ENCODE peak calls at places on chromosomes 16 and 17, in six cellular contexts. One of them, this sample, is unnamed.

GRCh38 chr16:82832861-82833260 is 206.1 kb downstream of the CDH13 start:
- DNase-seq in AG04450: peak; percentile 29
- DNase-seq in naive thymus-derived CD4-positive, alpha-beta T cell: no peak
- DNase-seq in stimulated activated CD4-positive, alpha-beta T cell treated with anti-CD3 and anti-CD28 coated beads, Interleukin-2, amount 100 ng/mL, for 48 hours: no peak
- DNase-seq in heart left ventricle: no peak
- DNase-seq in GDM1: no peak
- DNase-seq in this sample: no peak

GRCh38 chr16:66116163-66116792 is 250.2 kb upstream of the CDH5 start:
- DNase-seq in naive thymus-derived CD4-positive, alpha-beta T cell: no peak
- DNase-seq in heart left ventricle: no peak
- DNase-seq in GDM1: no peak
- DNase-seq in AG04450: no peak
- DNase-seq in stimulated activated CD4-positive, alpha-beta T cell treated with anti-CD3 and anti-CD28 coated beads, Interleukin-2, amount 100 ng/mL, for 48 hours: no peak
- DNase-seq in this sample: no peak

GRCh38 chr16:66874079-66874775 is 6.1 kb upstream of the PDP2 start:
- DNase-seq in heart left ventricle: no peak
- DNase-seq in naive thymus-derived CD4-positive, alpha-beta T cell: no peak
- DNase-seq in GDM1: no peak
- DNase-seq in stimulated activated CD4-positive, alpha-beta T cell treated with anti-CD3 and anti-CD28 coated beads, Interleukin-2, amount 100 ng/mL, for 48 hours: no peak
- DNase-seq in AG04450: no peak
- DNase-seq in this sample: no peak

GRCh38 chr16:86575754-86576557 is 2.4 kb upstream of the FOXL1 start:
- DNase-seq in GDM1: no peak
- DNase-seq in stimulated activated CD4-positive, alpha-beta T cell treated with anti-CD3 and anti-CD28 coated beads, Interleukin-2, amount 100 ng/mL, for 48 hours: peak; percentile 48
- DNase-seq in AG04450: peak; percentile 95
- DNase-seq in heart left ventricle: peak; percentile 80
- DNase-seq in naive thymus-derived CD4-positive, alpha-beta T cell: no peak
- DNase-seq in this sample: no peak

GRCh38 chr17:42456223-42457106 is 2.2 kb upstream of the ATP6V0A1 start:
- DNase-seq in GDM1: peak; percentile 70
- DNase-seq in stimulated activated CD4-positive, alpha-beta T cell treated with anti-CD3 and anti-CD28 coated beads, Interleukin-2, amount 100 ng/mL, for 48 hours: no peak
- DNase-seq in naive thymus-derived CD4-positive, alpha-beta T cell: peak; percentile 77
- DNase-seq in heart left ventricle: no peak
- DNase-seq in AG04450: no peak
- DNase-seq in this sample: no peak

GRCh38 chr17:51119415-51120356 is 982 bp downstream of the SPAG9 start:
- DNase-seq in AG04450: no peak
- DNase-seq in stimulated activated CD4-positive, alpha-beta T cell treated with anti-CD3 and anti-CD28 coated beads, Interleukin-2, amount 100 ng/mL, for 48 hours: peak; percentile 34
- DNase-seq in GDM1: peak; percentile 19
- DNase-seq in naive thymus-derived CD4-positive, alpha-beta T cell: peak; percentile 29
- DNase-seq in heart left ventricle: peak; percentile 45
- DNase-seq in this sample: peak; percentile 31

GRCh38 chr16:53792161-53792951 is 88.4 kb downstream of the FTO start:
- DNase-seq in AG04450: no peak
- DNase-seq in stimulated activated CD4-positive, alpha-beta T cell treated with anti-CD3 and anti-CD28 coated beads, Interleukin-2, amount 100 ng/mL, for 48 hours: no peak
- DNase-seq in GDM1: no peak
- DNase-seq in heart left ventricle: no peak
- DNase-seq in naive thymus-derived CD4-positive, alpha-beta T cell: no peak
- DNase-seq in this sample: no peak

GRCh38 chr17:68199837-68200688 is 47.8 kb upstream of the AMZ2 start:
- DNase-seq in naive thymus-derived CD4-positive, alpha-beta T cell: peak; percentile 22
- DNase-seq in heart left ventricle: no peak
- DNase-seq in AG04450: no peak
- DNase-seq in stimulated activated CD4-positive, alpha-beta T cell treated with anti-CD3 and anti-CD28 coated beads, Interleukin-2, amount 100 ng/mL, for 48 hours: no peak
- DNase-seq in GDM1: no peak
- DNase-seq in this sample: no peak

GRCh38 chr17:13775450-13775849 is 173.7 kb upstream of the HS3ST3A1 start:
- DNase-seq in heart left ventricle: no peak
- DNase-seq in GDM1: no peak
- DNase-seq in AG04450: no peak
- DNase-seq in naive thymus-derived CD4-positive, alpha-beta T cell: no peak
- DNase-seq in stimulated activated CD4-positive, alpha-beta T cell treated with anti-CD3 and anti-CD28 coated beads, Interleukin-2, amount 100 ng/mL, for 48 hours: no peak
- DNase-seq in this sample: no peak

GRCh38 chr17:46929413-46929812 is 6.5 kb downstream of the GOSR2 start:
- DNase-seq in GDM1: no peak
- DNase-seq in AG04450: no peak
- DNase-seq in stimulated activated CD4-positive, alpha-beta T cell treated with anti-CD3 and anti-CD28 coated beads, Interleukin-2, amount 100 ng/mL, for 48 hours: no peak
- DNase-seq in heart left ventricle: no peak
- DNase-seq in naive thymus-derived CD4-positive, alpha-beta T cell: no peak
- DNase-seq in this sample: no peak

GRCh38 chr17:51352798-51353197 is 92.5 kb downstream of the UTP18 start:
- DNase-seq in stimulated activated CD4-positive, alpha-beta T cell treated with anti-CD3 and anti-CD28 coated beads, Interleukin-2, amount 100 ng/mL, for 48 hours: no peak
- DNase-seq in naive thymus-derived CD4-positive, alpha-beta T cell: no peak
- DNase-seq in AG04450: no peak
- DNase-seq in GDM1: no peak
- DNase-seq in heart left ventricle: no peak
- DNase-seq in this sample: no peak

GRCh38 chr16:1159973-1160772 is 7.3 kb downstream of the CACNA1H start:
- DNase-seq in stimulated activated CD4-positive, alpha-beta T cell treated with anti-CD3 and anti-CD28 coated beads, Interleukin-2, amount 100 ng/mL, for 48 hours: no peak
- DNase-seq in heart left ventricle: peak; percentile 81
- DNase-seq in GDM1: no peak
- DNase-seq in AG04450: no peak
- DNase-seq in naive thymus-derived CD4-positive, alpha-beta T cell: no peak
- DNase-seq in this sample: no peak

GRCh38 chr16:77273-77806 is 685 bp upstream of the MPG start:
- DNase-seq in stimulated activated CD4-positive, alpha-beta T cell treated with anti-CD3 and anti-CD28 coated beads, Interleukin-2, amount 100 ng/mL, for 48 hours: no peak
- DNase-seq in naive thymus-derived CD4-positive, alpha-beta T cell: peak; percentile 29
- DNase-seq in GDM1: peak; percentile 23
- DNase-seq in heart left ventricle: peak; percentile 75
- DNase-seq in AG04450: no peak
- DNase-seq in this sample: no peak

GRCh38 chr16:49494386-49495150 is 121.0 kb downstream of the C16orf78 start:
- DNase-seq in naive thymus-derived CD4-positive, alpha-beta T cell: no peak
- DNase-seq in stimulated activated CD4-positive, alpha-beta T cell treated with anti-CD3 and anti-CD28 coated beads, Interleukin-2, amount 100 ng/mL, for 48 hours: no peak
- DNase-seq in GDM1: no peak
- DNase-seq in AG04450: no peak
- DNase-seq in heart left ventricle: peak; percentile 6
- DNase-seq in this sample: no peak

GRCh38 chr16:35252356-35252936 is 1793.0 kb downstream of the TP53TG3F start:
- DNase-seq in GDM1: no peak
- DNase-seq in heart left ventricle: no peak
- DNase-seq in naive thymus-derived CD4-positive, alpha-beta T cell: no peak
- DNase-seq in stimulated activated CD4-positive, alpha-beta T cell treated with anti-CD3 and anti-CD28 coated beads, Interleukin-2, amount 100 ng/mL, for 48 hours: no peak
- DNase-seq in AG04450: no peak
- DNase-seq in this sample: no peak

GRCh38 chr16:69934044-69934443 is 17.1 kb upstream of the CLEC18A start:
- DNase-seq in GDM1: no peak
- DNase-seq in naive thymus-derived CD4-positive, alpha-beta T cell: no peak
- DNase-seq in stimulated activated CD4-positive, alpha-beta T cell treated with anti-CD3 and anti-CD28 coated beads, Interleukin-2, amount 100 ng/mL, for 48 hours: no peak
- DNase-seq in AG04450: no peak
- DNase-seq in heart left ventricle: no peak
- DNase-seq in this sample: no peak

GRCh38 chr17:32596666-32597065 is 109.9 kb downstream of the CDK5R1 start:
- DNase-seq in GDM1: no peak
- DNase-seq in stimulated activated CD4-positive, alpha-beta T cell treated with anti-CD3 and anti-CD28 coated beads, Interleukin-2, amount 100 ng/mL, for 48 hours: no peak
- DNase-seq in AG04450: no peak
- DNase-seq in naive thymus-derived CD4-positive, alpha-beta T cell: no peak
- DNase-seq in heart left ventricle: no peak
- DNase-seq in this sample: no peak

GRCh38 chr17:77054926-77055325 is 85.8 kb upstream of the SEC14L1 start:
- DNase-seq in GDM1: no peak
- DNase-seq in AG04450: no peak
- DNase-seq in naive thymus-derived CD4-positive, alpha-beta T cell: no peak
- DNase-seq in stimulated activated CD4-positive, alpha-beta T cell treated with anti-CD3 and anti-CD28 coated beads, Interleukin-2, amount 100 ng/mL, for 48 hours: no peak
- DNase-seq in heart left ventricle: peak; percentile 22
- DNase-seq in this sample: no peak

GRCh38 chr16:2244926-2245795 is 6.2 kb downstream of the ECI1 start:
- DNase-seq in GDM1: no peak
- DNase-seq in stimulated activated CD4-positive, alpha-beta T cell treated with anti-CD3 and anti-CD28 coated beads, Interleukin-2, amount 100 ng/mL, for 48 hours: no peak
- DNase-seq in heart left ventricle: peak; percentile 26
- DNase-seq in naive thymus-derived CD4-positive, alpha-beta T cell: no peak
- DNase-seq in AG04450: no peak
- DNase-seq in this sample: no peak

GRCh38 chr17:19307521-19307920 is 55.0 kb downstream of the B9D1 start:
- DNase-seq in heart left ventricle: no peak
- DNase-seq in AG04450: no peak
- DNase-seq in GDM1: no peak
- DNase-seq in stimulated activated CD4-positive, alpha-beta T cell treated with anti-CD3 and anti-CD28 coated beads, Interleukin-2, amount 100 ng/mL, for 48 hours: no peak
- DNase-seq in naive thymus-derived CD4-positive, alpha-beta T cell: no peak
- DNase-seq in this sample: no peak

GRCh38 chr17:17855976-17856375 is 19.2 kb upstream of the SREBF1 start:
- DNase-seq in stimulated activated CD4-positive, alpha-beta T cell treated with anti-CD3 and anti-CD28 coated beads, Interleukin-2, amount 100 ng/mL, for 48 hours: no peak
- DNase-seq in heart left ventricle: no peak
- DNase-seq in naive thymus-derived CD4-positive, alpha-beta T cell: no peak
- DNase-seq in GDM1: no peak
- DNase-seq in AG04450: no peak
- DNase-seq in this sample: no peak

GRCh38 chr16:58299757-58300349 is 5.0 kb upstream of the PRSS54 start:
- DNase-seq in GDM1: no peak
- DNase-seq in naive thymus-derived CD4-positive, alpha-beta T cell: no peak
- DNase-seq in stimulated activated CD4-positive, alpha-beta T cell treated with anti-CD3 and anti-CD28 coated beads, Interleukin-2, amount 100 ng/mL, for 48 hours: no peak
- DNase-seq in AG04450: no peak
- DNase-seq in heart left ventricle: no peak
- DNase-seq in this sample: no peak

GRCh38 chr17:64095144-64095882 is 34.6 kb downstream of the ERN1 start:
- DNase-seq in AG04450: no peak
- DNase-seq in GDM1: no peak
- DNase-seq in stimulated activated CD4-positive, alpha-beta T cell treated with anti-CD3 and anti-CD28 coated beads, Interleukin-2, amount 100 ng/mL, for 48 hours: no peak
- DNase-seq in naive thymus-derived CD4-positive, alpha-beta T cell: no peak
- DNase-seq in heart left ventricle: no peak
- DNase-seq in this sample: no peak

GRCh38 chr16:2775765-2776499 is 1.1 kb downstream of the ELOB start:
- DNase-seq in GDM1: no peak
- DNase-seq in naive thymus-derived CD4-positive, alpha-beta T cell: no peak
- DNase-seq in stimulated activated CD4-positive, alpha-beta T cell treated with anti-CD3 and anti-CD28 coated beads, Interleukin-2, amount 100 ng/mL, for 48 hours: no peak
- DNase-seq in heart left ventricle: no peak
- DNase-seq in AG04450: no peak
- DNase-seq in this sample: no peak

GRCh38 chr17:7862692-7863437 is 5.1 kb downstream of the CYB5D1 start:
- DNase-seq in heart left ventricle: no peak
- DNase-seq in naive thymus-derived CD4-positive, alpha-beta T cell: peak; percentile 49
- DNase-seq in AG04450: no peak
- DNase-seq in GDM1: peak; percentile 15
- DNase-seq in stimulated activated CD4-positive, alpha-beta T cell treated with anti-CD3 and anti-CD28 coated beads, Interleukin-2, amount 100 ng/mL, for 48 hours: no peak
- DNase-seq in this sample: peak; percentile 25

GRCh38 chr17:75881678-75882454 is 3.5 kb upstream of the TRIM47 start:
- DNase-seq in naive thymus-derived CD4-positive, alpha-beta T cell: no peak
- DNase-seq in AG04450: no peak
- DNase-seq in heart left ventricle: no peak
- DNase-seq in GDM1: no peak
- DNase-seq in stimulated activated CD4-positive, alpha-beta T cell treated with anti-CD3 and anti-CD28 coated beads, Interleukin-2, amount 100 ng/mL, for 48 hours: no peak
- DNase-seq in this sample: no peak

GRCh38 chr16:8675183-8676159 is 1.1 kb downstream of the ABAT start:
- DNase-seq in heart left ventricle: no peak
- DNase-seq in naive thymus-derived CD4-positive, alpha-beta T cell: no peak
- DNase-seq in stimulated activated CD4-positive, alpha-beta T cell treated with anti-CD3 and anti-CD28 coated beads, Interleukin-2, amount 100 ng/mL, for 48 hours: peak; percentile 22
- DNase-seq in AG04450: no peak
- DNase-seq in GDM1: no peak
- DNase-seq in this sample: peak; percentile 30

GRCh38 chr16:88321635-88322499 is 60.9 kb upstream of the ZNF469 start:
- DNase-seq in GDM1: no peak
- DNase-seq in heart left ventricle: no peak
- DNase-seq in naive thymus-derived CD4-positive, alpha-beta T cell: no peak
- DNase-seq in AG04450: no peak
- DNase-seq in stimulated activated CD4-positive, alpha-beta T cell treated with anti-CD3 and anti-CD28 coated beads, Interleukin-2, amount 100 ng/mL, for 48 hours: no peak
- DNase-seq in this sample: no peak

GRCh38 chr17:68707032-68707431 is 105.9 kb upstream of the FAM20A start:
- DNase-seq in stimulated activated CD4-positive, alpha-beta T cell treated with anti-CD3 and anti-CD28 coated beads, Interleukin-2, amount 100 ng/mL, for 48 hours: no peak
- DNase-seq in heart left ventricle: no peak
- DNase-seq in AG04450: no peak
- DNase-seq in naive thymus-derived CD4-positive, alpha-beta T cell: no peak
- DNase-seq in GDM1: no peak
- DNase-seq in this sample: no peak

GRCh38 chr16:81456523-81457325 is 12.1 kb downstream of the CMIP start:
- DNase-seq in AG04450: no peak
- DNase-seq in heart left ventricle: no peak
- DNase-seq in stimulated activated CD4-positive, alpha-beta T cell treated with anti-CD3 and anti-CD28 coated beads, Interleukin-2, amount 100 ng/mL, for 48 hours: no peak
- DNase-seq in naive thymus-derived CD4-positive, alpha-beta T cell: no peak
- DNase-seq in GDM1: no peak
- DNase-seq in this sample: no peak

GRCh38 chr16:22711847-22712246 is 102.1 kb upstream of the HS3ST2 start:
- DNase-seq in naive thymus-derived CD4-positive, alpha-beta T cell: no peak
- DNase-seq in AG04450: no peak
- DNase-seq in GDM1: no peak
- DNase-seq in stimulated activated CD4-positive, alpha-beta T cell treated with anti-CD3 and anti-CD28 coated beads, Interleukin-2, amount 100 ng/mL, for 48 hours: no peak
- DNase-seq in heart left ventricle: no peak
- DNase-seq in this sample: no peak

GRCh38 chr16:17106243-17106791 is 364.4 kb downstream of the XYLT1 start:
- DNase-seq in stimulated activated CD4-positive, alpha-beta T cell treated with anti-CD3 and anti-CD28 coated beads, Interleukin-2, amount 100 ng/mL, for 48 hours: no peak
- DNase-seq in AG04450: no peak
- DNase-seq in GDM1: no peak
- DNase-seq in heart left ventricle: no peak
- DNase-seq in naive thymus-derived CD4-positive, alpha-beta T cell: no peak
- DNase-seq in this sample: no peak

GRCh38 chr16:77596243-77596642 is 126.1 kb upstream of the NUDT7 start:
- DNase-seq in heart left ventricle: no peak
- DNase-seq in AG04450: no peak
- DNase-seq in GDM1: no peak
- DNase-seq in stimulated activated CD4-positive, alpha-beta T cell treated with anti-CD3 and anti-CD28 coated beads, Interleukin-2, amount 100 ng/mL, for 48 hours: no peak
- DNase-seq in naive thymus-derived CD4-positive, alpha-beta T cell: no peak
- DNase-seq in this sample: no peak

GRCh38 chr17:44200478-44201155 is 933 bp upstream of the ATXN7L3 start:
- DNase-seq in naive thymus-derived CD4-positive, alpha-beta T cell: no peak
- DNase-seq in AG04450: no peak
- DNase-seq in stimulated activated CD4-positive, alpha-beta T cell treated with anti-CD3 and anti-CD28 coated beads, Interleukin-2, amount 100 ng/mL, for 48 hours: no peak
- DNase-seq in GDM1: no peak
- DNase-seq in heart left ventricle: no peak
- DNase-seq in this sample: no peak

GRCh38 chr16:10740845-10741208 is 2.8 kb upstream of the NUBP1 start:
- DNase-seq in heart left ventricle: no peak
- DNase-seq in AG04450: no peak
- DNase-seq in GDM1: no peak
- DNase-seq in naive thymus-derived CD4-positive, alpha-beta T cell: no peak
- DNase-seq in stimulated activated CD4-positive, alpha-beta T cell treated with anti-CD3 and anti-CD28 coated beads, Interleukin-2, amount 100 ng/mL, for 48 hours: no peak
- DNase-seq in this sample: no peak

GRCh38 chr16:4136229-4136813 is 20.1 kb upstream of the ADCY9 start:
- DNase-seq in AG04450: no peak
- DNase-seq in naive thymus-derived CD4-positive, alpha-beta T cell: no peak
- DNase-seq in heart left ventricle: no peak
- DNase-seq in stimulated activated CD4-positive, alpha-beta T cell treated with anti-CD3 and anti-CD28 coated beads, Interleukin-2, amount 100 ng/mL, for 48 hours: no peak
- DNase-seq in GDM1: no peak
- DNase-seq in this sample: no peak

GRCh38 chr16:70257391-70257790 is 5.7 kb upstream of the EXOSC6 start:
- DNase-seq in AG04450: no peak
- DNase-seq in heart left ventricle: no peak
- DNase-seq in naive thymus-derived CD4-positive, alpha-beta T cell: no peak
- DNase-seq in stimulated activated CD4-positive, alpha-beta T cell treated with anti-CD3 and anti-CD28 coated beads, Interleukin-2, amount 100 ng/mL, for 48 hours: no peak
- DNase-seq in GDM1: no peak
- DNase-seq in this sample: no peak

GRCh38 chr17:14372905-14373559 is 72.2 kb downstream of the HS3ST3B1 start:
- DNase-seq in GDM1: no peak
- DNase-seq in heart left ventricle: no peak
- DNase-seq in stimulated activated CD4-positive, alpha-beta T cell treated with anti-CD3 and anti-CD28 coated beads, Interleukin-2, amount 100 ng/mL, for 48 hours: no peak
- DNase-seq in naive thymus-derived CD4-positive, alpha-beta T cell: no peak
- DNase-seq in AG04450: no peak
- DNase-seq in this sample: no peak